ENCODE peak calls at places on chromosomes 16 and 17, in seven cellular contexts. F, K, J, Z, G, P and R are unnamed samples.

GRCh38 chr17:37067555-37068111 is 118.9 kb downstream of the AATF start:
- DNase-seq in P (peak; percentile 38), Z (no peak), J (no peak), K (peak; percentile 87), F (peak; percentile 82), G (peak; percentile 71), R (peak; percentile 58)

GRCh38 chr17:8619294-8619693 is 11.2 kb downstream of the MYH10 start:
- DNase-seq in P (no peak), Z (no peak), J (no peak), F (no peak), K (no peak), G (no peak), R (no peak)

GRCh38 chr16:35744716-35745115 is 2285.3 kb downstream of the TP53TG3F start:
- DNase-seq in K (peak; percentile 1), G (no peak), J (no peak), F (no peak), P (no peak), Z (no peak), R (no peak)

GRCh38 chr17:27635275-27635823 is 4.4 kb downstream of the LGALS9 start:
- DNase-seq in F (no peak), G (peak; percentile 57), K (no peak), P (no peak), Z (no peak), J (no peak), R (no peak)

GRCh38 chr16:2912330-2913199 is 834 bp downstream of the FLYWCH1 start:
- DNase-seq in Z (peak; percentile 76), G (peak; percentile 51), J (no peak), K (peak; percentile 25), P (peak; percentile 34), F (peak; percentile 75), R (peak; percentile 82)

GRCh38 chr16:70656065-70656711 is 9.8 kb downstream of the IL34 start:
- DNase-seq in G (no peak), J (no peak), K (no peak), F (no peak), Z (peak; percentile 44), P (no peak), R (no peak)

GRCh38 chr17:39754958-39755549 is 17.3 kb downstream of the GRB7 start:
- DNase-seq in G (peak; percentile 35), Z (no peak), P (no peak), F (no peak), J (no peak), K (no peak), R (no peak)

GRCh38 chr17:55663395-55663794 is 59.3 kb downstream of the TMEM100 start:
- DNase-seq in G (no peak), P (no peak), Z (no peak), K (no peak), J (no peak), F (no peak), R (no peak)

GRCh38 chr17:78355045-78355641 is 4.7 kb downstream of the SOCS3 start:
- DNase-seq in P (no peak), K (no peak), J (no peak), F (no peak), G (no peak), Z (no peak), R (no peak)

GRCh38 chr17:9313346-9313745 is 262.3 kb downstream of the STX8 start:
- DNase-seq in Z (no peak), F (no peak), P (no peak), G (no peak), K (no peak), J (no peak), R (no peak)

GRCh38 chr16:17454331-17454730 is 16.4 kb downstream of the XYLT1 start:
- DNase-seq in J (no peak), F (no peak), G (no peak), Z (no peak), P (no peak), K (no peak), R (no peak)

GRCh38 chr16:66189951-66190350 is 176.5 kb upstream of the CDH5 start:
- DNase-seq in F (peak; percentile 66), J (no peak), P (peak; percentile 81), Z (no peak), K (peak; percentile 50), G (no peak), R (peak; percentile 98)

GRCh38 chr17:63995626-63996025 is 2.5 kb upstream of the PRR29 start:
- DNase-seq in J (peak; percentile 29), G (no peak), Z (peak; percentile 38), K (no peak), F (no peak), P (no peak), R (no peak)

GRCh38 chr16:49492090-49492801 is 118.6 kb downstream of the C16orf78 start:
- DNase-seq in P (no peak), K (peak; percentile 6), J (no peak), Z (peak; percentile 72), G (peak; percentile 35), F (peak; percentile 20), R (peak; percentile 7)

GRCh38 chr17:77744268-77744988 is 214.1 kb upstream of the TNRC6C start:
- DNase-seq in K (no peak), Z (peak; percentile 43), G (no peak), J (peak; percentile 28), F (no peak), P (no peak), R (no peak)

GRCh38 chr16:85612191-85612800 is 826 bp upstream of the GSE1 start:
- DNase-seq in Z (peak; percentile 95), J (no peak), G (peak; percentile 87), F (peak; percentile 94), K (peak; percentile 88), P (peak; percentile 61), R (peak; percentile 91)

GRCh38 chr16:69669577-69669976 is 56.8 kb downstream of the NQO1 start:
- DNase-seq in F (no peak), P (no peak), J (no peak), G (no peak), Z (no peak), K (no peak), R (peak; percentile 15)

GRCh38 chr16:11160676-11161115 is 95.3 kb downstream of the SOCS1 start:
- DNase-seq in P (no peak), G (no peak), Z (no peak), J (no peak), K (no peak), F (no peak), R (no peak)

GRCh38 chr17:28599311-28600184 is 723 bp upstream of the SPAG5 start:
- DNase-seq in P (peak; percentile 58), Z (peak; percentile 78), J (peak; percentile 65), G (peak; percentile 76), K (peak; percentile 80), F (peak; percentile 96), R (peak; percentile 89)

DNA sequence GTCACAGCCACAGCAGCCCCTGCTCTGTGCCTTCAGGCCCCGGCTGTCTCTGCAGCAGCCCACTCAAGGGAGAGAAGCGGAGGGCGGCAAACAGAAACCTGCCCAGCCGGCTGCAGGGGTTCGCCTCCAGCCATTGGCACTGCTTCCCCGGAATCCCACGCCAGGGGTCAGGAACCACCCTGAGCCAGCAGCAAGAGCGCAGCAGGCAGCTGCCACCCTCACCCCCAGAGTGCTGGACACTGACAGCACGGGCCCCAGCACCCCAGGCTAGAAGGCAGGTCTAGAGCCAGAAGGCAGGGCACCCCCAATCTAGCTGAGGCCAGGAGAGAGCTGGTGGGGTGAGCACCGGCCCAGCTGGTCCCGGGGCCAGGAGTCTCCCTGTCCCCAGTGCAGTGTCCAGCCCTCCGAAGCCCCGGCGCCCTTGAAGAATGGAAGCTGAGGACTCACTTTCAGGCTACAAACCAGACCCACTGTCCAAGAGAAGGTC is 8.3 kb downstream of the UBALD2 start:
- DNase-seq in G (no peak), K (no peak), J (no peak), P (no peak), Z (peak; percentile 67), F (peak; percentile 46), R (no peak)
- H3K4me3 ChIP-seq in G (no peak overlapping the region), K (no peak overlapping the region), J (no peak overlapping the region), P (no peak overlapping the region), Z (no peak overlapping the region), F (no peak overlapping the region), R (no peak overlapping the region)

DNA sequence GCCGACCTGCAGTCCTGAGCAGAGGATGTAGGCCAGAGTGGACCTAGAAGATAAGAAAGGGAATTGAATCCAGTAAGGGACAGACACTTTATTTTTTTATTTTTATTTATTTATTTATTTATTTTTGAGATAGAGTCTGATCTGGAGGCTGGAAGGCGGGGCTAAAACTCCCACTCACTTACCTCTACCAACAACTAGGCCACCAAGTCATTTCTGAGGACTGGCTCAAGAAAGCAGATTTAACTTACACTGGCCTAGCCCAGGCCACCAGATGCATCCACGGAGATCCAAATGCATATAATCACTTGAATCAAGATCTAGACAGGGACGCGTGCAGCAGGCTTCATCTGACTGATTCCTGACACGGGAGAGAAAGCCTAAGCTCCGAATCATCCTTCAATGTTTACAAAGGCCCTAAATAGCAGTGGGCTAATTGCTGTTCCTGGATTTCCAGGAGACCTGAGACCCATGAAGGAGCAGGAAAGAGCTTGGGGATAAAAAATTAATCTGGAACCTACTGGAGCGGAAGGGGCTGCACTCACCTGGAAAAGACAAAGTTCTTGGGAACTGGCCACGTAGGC is 1.1 kb upstream of the ALOX12 start:
- DNase-seq in F (peak; percentile 29), Z (no peak), G (no peak), K (no peak), J (no peak), P (no peak), R (no peak)
- H3K4me3 ChIP-seq in F (no peak overlapping the region), Z (no peak overlapping the region), G (no peak overlapping the region), K (no peak overlapping the region), J (no peak overlapping the region), P (no peak overlapping the region), R (no peak overlapping the region)

GRCh38 chr17:82063424-82064415 is 1.9 kb downstream of the DUS1L start:
- DNase-seq in P (no peak), F (no peak), Z (no peak), G (no peak), J (no peak), K (no peak), R (no peak)
- H3K4me3 ChIP-seq in P (no peak overlapping the region), F (peak overlapping the region; percentile 89), Z (no peak overlapping the region), G (no peak overlapping the region), J (no peak overlapping the region), K (peak overlapping the region; percentile 94), R (peak overlapping the region; percentile 82)

DNA sequence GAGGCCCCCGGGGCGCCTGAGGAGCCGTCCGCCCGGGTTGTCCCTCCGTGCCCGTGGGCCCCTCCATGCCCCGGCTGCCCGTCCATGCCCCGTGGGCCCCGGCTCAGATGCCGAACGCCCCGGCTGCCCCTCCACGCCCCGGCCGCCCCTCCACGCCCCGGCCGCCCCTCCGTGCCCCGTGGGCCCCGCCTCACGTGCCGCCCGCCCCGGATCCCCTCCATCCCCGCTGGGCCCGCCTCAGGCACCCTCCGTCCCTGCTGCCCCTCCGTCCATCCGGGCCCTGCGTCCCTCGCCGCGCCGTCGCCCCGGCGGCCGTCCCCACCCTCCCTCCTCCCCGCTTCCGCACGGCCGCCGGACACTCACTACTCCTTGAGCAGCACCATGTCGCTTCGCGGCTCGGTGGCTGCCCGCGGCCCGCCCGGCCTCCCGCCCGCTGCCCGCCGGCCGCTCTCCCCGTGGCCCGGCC is 381 bp downstream of the PITPNA start:
- DNase-seq in K (no peak), Z (peak; percentile 87), G (peak; percentile 57), J (no peak), P (no peak), F (peak; percentile 54), R (no peak)
- H3K4me3 ChIP-seq in K (peak overlapping the region; percentile 82), Z (peak overlapping the region; percentile 78), G (peak overlapping the region; percentile 96), J (peak overlapping the region; percentile 72), P (peak overlapping the region; percentile 80), F (peak overlapping the region; percentile 88), R (peak overlapping the region; percentile 87)

DNA sequence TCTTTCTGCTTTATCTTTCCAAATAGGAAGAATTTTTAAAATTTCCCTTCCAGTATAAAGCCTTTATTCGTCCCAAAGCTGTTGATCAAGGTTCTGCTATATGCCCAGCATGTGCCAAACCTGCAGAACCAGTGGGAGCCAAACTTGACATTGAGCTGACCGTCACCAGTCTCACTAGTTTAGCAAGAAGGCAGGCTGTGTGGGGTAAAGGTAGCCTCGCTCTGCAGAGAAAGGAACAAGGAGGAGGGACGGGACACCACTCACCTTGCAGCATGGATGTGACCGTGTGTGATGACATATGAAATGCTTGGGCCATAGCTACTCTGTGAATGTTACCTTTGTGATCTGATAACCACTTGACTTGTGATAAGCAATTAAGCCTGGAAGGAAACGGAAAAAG is 392.2 kb downstream of the CPPED1 start:
- DNase-seq in P (no peak), Z (no peak), K (no peak), J (no peak), G (no peak), F (no peak), R (no peak)
- H3K4me3 ChIP-seq in P (no peak overlapping the region), Z (no peak overlapping the region), K (no peak overlapping the region), J (no peak overlapping the region), G (no peak overlapping the region), F (no peak overlapping the region), R (no peak overlapping the region)